ENCODE peak calls at places on chromosomes 12 and 14, in five cellular contexts. D is ovary, H is cardiac muscle cell, I is body of pancreas, A is Karpas-422. J is an unnamed sample.

GRCh38 chr12:77382096-77382742 is 316.9 kb upstream of the E2F7 start:
- DNase-seq in H (no peak), D (no peak), I (no peak), A (no peak), J (no peak)

GRCh38 chr14:95157987-95158712 is 821 bp upstream of the DICER1 start:
- DNase-seq in H (no peak), D (no peak), A (peak; percentile 70), I (no peak), J (no peak)

GRCh38 chr12:113591480-113591971 is 119.9 kb upstream of the LHX5 start:
- DNase-seq in D (no peak), A (no peak), H (peak; percentile 56), I (no peak), J (no peak)

GRCh38 chr14:31858868-31859267 is 218.2 kb upstream of the ARHGAP5 start:
- DNase-seq in A (no peak), H (no peak), I (no peak), D (no peak), J (no peak)

GRCh38 chr12:113437729-113438100 is 15.5 kb downstream of the SDSL start:
- DNase-seq in A (no peak), I (no peak), D (no peak), H (no peak), J (no peak)

GRCh38 chr14:68191567-68192321 is 372.2 kb downstream of the RAD51B start:
- DNase-seq in I (peak; percentile 45), D (no peak), H (no peak), A (no peak), J (no peak)

GRCh38 chr12:42612258-42612608 is 22.7 kb upstream of the PRICKLE1 start:
- DNase-seq in H (no peak), A (no peak), I (no peak), D (no peak), J (no peak)

GRCh38 chr14:82911930-82912329 is 1378.3 kb upstream of the SEL1L start:
- DNase-seq in H (peak; percentile 8), I (no peak), A (no peak), D (no peak), J (no peak)

GRCh38 chr12:50224026-50224692 is 57.0 kb upstream of the CERS5 start:
- DNase-seq in A (peak; percentile 64), I (peak; percentile 50), D (no peak), H (no peak), J (no peak)

GRCh38 chr12:7107181-7108041 is 1.6 kb downstream of the C1RL start:
- DNase-seq in H (no peak), A (peak; percentile 59), I (no peak), D (no peak), J (no peak)

GRCh38 chr12:91778938-91779400 is 366.7 kb downstream of the BTG1 start:
- DNase-seq in D (no peak), H (no peak), I (no peak), A (no peak), J (peak; percentile 65)

GRCh38 chr14:72619071-72619710 is 274.7 kb downstream of the DPF3 start:
- DNase-seq in D (no peak), A (no peak), I (no peak), H (no peak), J (no peak)

GRCh38 chr14:33280646-33281045 is 342.0 kb downstream of the NPAS3 start:
- DNase-seq in D (no peak), A (no peak), H (no peak), I (no peak), J (no peak)

GRCh38 chr14:77372304-77372841 is 4.5 kb downstream of the TMED8 start:
- DNase-seq in H (peak; percentile 18), D (no peak), A (peak; percentile 94), I (no peak), J (no peak)

GRCh38 chr12:18799140-18799446 is 61.2 kb downstream of the CAPZA3 start:
- DNase-seq in I (no peak), H (no peak), D (no peak), A (no peak), J (no peak)

GRCh38 chr12:108642899-108643654 is 9.4 kb upstream of the SELPLG start:
- DNase-seq in A (no peak), I (no peak), D (no peak), H (no peak), J (no peak)

GRCh38 chr14:53538316-53538851 is 385.3 kb upstream of the DDHD1 start:
- DNase-seq in I (no peak), H (no peak), D (no peak), A (no peak), J (no peak)

GRCh38 chr14:64272019-64272418 is 22.2 kb downstream of the ESR2 start:
- DNase-seq in A (no peak), I (no peak), H (no peak), D (no peak), J (no peak)

GRCh38 chr14:89427426-89428162 is 10.6 kb upstream of the FOXN3 start:
- DNase-seq in A (no peak), H (no peak), I (no peak), D (no peak), J (no peak)

GRCh38 chr12:83110424-83110823 is 423.7 kb downstream of the TMTC2 start:
- DNase-seq in A (no peak), I (no peak), H (no peak), D (no peak), J (no peak)

GRCh38 chr12:121026274-121027045 is 10.2 kb upstream of the C12orf43 start:
- DNase-seq in I (no peak), D (no peak), H (peak; percentile 17), A (no peak), J (no peak)

GRCh38 chr14:93959239-93960107 is 16.9 kb downstream of the ASB2 start:
- DNase-seq in I (peak; percentile 58), H (peak; percentile 47), A (peak; percentile 80), D (no peak), J (no peak)

GRCh38 chr12:104010121-104010520 is 39.9 kb downstream of the GLT8D2 start:
- DNase-seq in A (no peak), I (no peak), D (no peak), H (no peak), J (no peak)

GRCh38 chr14:90547968-90548367 is 151.1 kb downstream of the CALM1 start:
- DNase-seq in H (no peak), A (no peak), D (no peak), I (no peak), J (no peak)
- H3K4me1 ChIP-seq in H (peaks cover 10% of the 10 kb centered on the region), A (no peaks in the 10 kb centered on the region), D (peaks cover 16% of the 10 kb centered on the region), I (peaks cover 9% of the 10 kb centered on the region), J (no peaks in the 10 kb centered on the region)

DNA sequence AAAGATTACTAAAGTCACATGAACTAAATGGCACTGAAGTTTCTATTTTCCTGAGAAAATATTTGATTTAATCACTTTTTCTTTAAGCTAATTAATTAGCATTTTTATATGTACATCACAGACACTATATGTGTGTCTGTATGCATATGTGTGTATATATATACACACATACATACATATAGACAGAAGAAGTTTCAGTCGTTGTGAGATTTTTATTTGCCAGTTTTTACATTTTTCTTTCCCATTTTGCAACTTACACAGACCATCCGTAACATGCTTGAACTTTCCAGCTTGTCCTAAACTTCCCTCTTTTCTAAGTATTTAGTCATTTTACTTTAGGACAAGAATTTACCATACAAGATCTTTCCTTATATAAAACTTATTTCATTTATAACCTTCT is 299.1 kb downstream of the IPO8 start:
- DNase-seq in D (no peak), H (no peak), A (no peak), I (no peak), J (no peak)
- H3K9me3 ChIP-seq in D (no peaks in the 10 kb centered on the region), H (peaks cover 2% of the 10 kb centered on the region), A (peaks cover 4% of the 10 kb centered on the region), I (no peaks in the 10 kb centered on the region), J (no peaks in the 10 kb centered on the region)

GRCh38 chr14:103392106-103392505 is 6.9 kb downstream of the MARK3 start:
- DNase-seq in A (no peak), D (no peak), I (no peak), H (no peak), J (peak; percentile 7)
- H3K4me1 ChIP-seq in A (peaks cover 51% of the 10 kb centered on the region), D (peaks cover 22% of the 10 kb centered on the region), I (peaks cover 86% of the 10 kb centered on the region), H (peaks cover 43% of the 10 kb centered on the region), J (peaks cover 88% of the 10 kb centered on the region)

GRCh38 chr12:29608581-29608980 is 111.1 kb upstream of the OVCH1 start:
- DNase-seq in H (peak; percentile 41), D (no peak), A (no peak), I (no peak), J (no peak)
- H3K9me3 ChIP-seq in H (no peaks in the 10 kb centered on the region), D (no peaks in the 10 kb centered on the region), A (no peaks in the 10 kb centered on the region), I (no peaks in the 10 kb centered on the region), J (no peaks in the 10 kb centered on the region)

GRCh38 chr12:110006115-110006514 is 6.9 kb downstream of the ANKRD13A start:
- DNase-seq in A (peak; percentile 40), H (no peak), I (no peak), D (no peak), J (no peak)
- H3K4me1 ChIP-seq in A (peaks cover 88% of the 10 kb centered on the region), H (no peaks in the 10 kb centered on the region), I (peaks cover 25% of the 10 kb centered on the region), D (peaks cover 6% of the 10 kb centered on the region), J (no peaks in the 10 kb centered on the region)